ENCODE peak calls at places on chromosomes 16 and 17, in four cellular contexts. L, C, I and O are unnamed samples.

GRCh38 chr17:67139784-67140665 is 95.7 kb downstream of the CACNG1 start:
- DNase-seq in L (no peak), C (peak), I (no peak), O (no peak)

GRCh38 chr16:85126731-85127662 is 14.7 kb upstream of the CIBAR2 start:
- DNase-seq in L (no peak), C (peak), I (no peak), O (no peak)

GRCh38 chr17:78140169-78141051 is 5.8 kb upstream of the C17orf99 start:
- DNase-seq in L (peak), C (peak), I (peak), O (peak)

GRCh38 chr16:53745126-53745525 is 41.2 kb downstream of the FTO start:
- DNase-seq in L (no peak), C (peak), I (no peak), O (peak)

GRCh38 chr17:40095944-40096791 is 4.2 kb downstream of the NR1D1 start:
- DNase-seq in L (no peak), C (no peak), I (peak), O (no peak)

GRCh38 chr17:21313320-21313719 is 28.8 kb downstream of the MAP2K3 start:
- DNase-seq in L (no peak), C (no peak), I (no peak), O (no peak)

GRCh38 chr16:46621902-46622676 is 910 bp upstream of the SHCBP1 start:
- DNase-seq in L (no peak), C (no peak), I (no peak), O (no peak)

GRCh38 chr16:85483424-85483823 is 129.7 kb upstream of the GSE1 start:
- DNase-seq in L (no peak), C (no peak), I (no peak), O (no peak)

GRCh38 chr16:27426423-27427408 is 24.7 kb downstream of the IL21R start:
- DNase-seq in L (no peak), C (peak), I (peak), O (no peak)

GRCh38 chr17:62599964-62600657 is 27.4 kb upstream of the MRC2 start:
- DNase-seq in L (no peak), C (no peak), I (no peak), O (no peak)

GRCh38 chr16:84843149-84844048 is 23.6 kb downstream of the CRISPLD2 start:
- DNase-seq in L (no peak), C (no peak), I (no peak), O (no peak)

GRCh38 chr16:22029632-22030031 is 21.7 kb downstream of the MOSMO start:
- DNase-seq in L (no peak), C (no peak), I (no peak), O (no peak)

GRCh38 chr17:70405492-70406220 is 236.3 kb downstream of the KCNJ2 start:
- DNase-seq in L (no peak), C (peak), I (no peak), O (peak)

GRCh38 chr17:43431741-43432523 is 33.1 kb downstream of the ARL4D start:
- DNase-seq in L (no peak), C (no peak), I (no peak), O (no peak)

GRCh38 chr16:27228036-27228435 is 24.7 kb downstream of the KDM8 start:
- DNase-seq in L (no peak), C (no peak), I (no peak), O (no peak)

GRCh38 chr16:31224092-31224955 is 7.4 kb upstream of the PYDC1 start:
- DNase-seq in L (no peak), C (no peak), I (no peak), O (no peak)

GRCh38 chr16:12467418-12468210 is 336.1 kb downstream of the CPPED1 start:
- DNase-seq in L (no peak), C (no peak), I (no peak), O (no peak)

GRCh38 chr16:8644513-8645140 is 23.1 kb downstream of the METTL22 start:
- DNase-seq in L (no peak), C (no peak), I (no peak), O (no peak)

GRCh38 chr16:86892509-86892908 is 314.2 kb downstream of the FOXL1 start:
- DNase-seq in L (no peak), C (no peak), I (no peak), O (no peak)

GRCh38 chr16:50501251-50501650 is 46.9 kb upstream of the NKD1 start:
- DNase-seq in L (no peak), C (no peak), I (no peak), O (no peak)

GRCh38 chr17:59160203-59161025 is 4.9 kb downstream of the PRR11 start:
- DNase-seq in L (no peak), C (no peak), I (no peak), O (no peak)

GRCh38 chr16:55505333-55506015 is 3.4 kb upstream of the LPCAT2 start:
- DNase-seq in L (no peak), C (no peak), I (no peak), O (no peak)

GRCh38 chr16:47316686-47317085 is 144.2 kb downstream of the ITFG1 start:
- DNase-seq in L (no peak), C (no peak), I (no peak), O (no peak)

GRCh38 chr17:45364531-45365390 is 47.9 kb upstream of the MAP3K14 start:
- DNase-seq in L (no peak), C (no peak), I (no peak), O (no peak)